ENCODE peak calls at places on chromosomes 12 and 14, in nine cellular contexts. K is esophagus squamous epithelium, M is ovary, A is iPS DF 6.9, X is mesenchymal stem cell, W is right cardiac atrium, H is mesendoderm, C is GM23248, U is psoas muscle. O is an unnamed sample. For H3K4me1, the result is how much of the 10 kb centered on the place peaks cover.

GRCh38 chr12:59736786-59737185 is 141.0 kb downstream of the SLC16A7 start:
- DNase-seq in K (no peak), M (no peak), A (no peak), X (peak), W (no peak), H (peak), C (peak), U (no peak), O (peak)

GRCh38 chr14:91373591-91374245 is 43.9 kb downstream of the CCDC88C start:
- DNase-seq in K (no peak), M (no peak), A (no peak), X (no peak), W (no peak), H (no peak), C (no peak), U (no peak), O (peak)

GRCh38 chr12:49044660-49045059 is 15.9 kb downstream of the KMT2D start:
- DNase-seq in K (no peak), M (no peak), A (no peak), X (no peak), W (no peak), H (no peak), C (no peak), U (no peak), O (no peak)

GRCh38 chr12:9163392-9163791 is 44.8 kb downstream of the PZP start:
- DNase-seq in K (no peak), M (no peak), A (no peak), X (no peak), W (no peak), H (no peak), C (no peak), U (no peak), O (peak)

GRCh38 chr14:61433169-61433568 is 111.8 kb downstream of the PRKCH start:
- DNase-seq in K (no peak), M (no peak), A (no peak), X (no peak), W (no peak), H (no peak), C (no peak), U (no peak), O (no peak)

GRCh38 chr12:92257261-92257660 is 111.6 kb upstream of the BTG1 start:
- DNase-seq in K (no peak), M (no peak), A (no peak), X (no peak), W (no peak), H (no peak), C (no peak), U (no peak), O (no peak)

GRCh38 chr14:93042968-93043940 is 72.5 kb downstream of the ITPK1 start:
- DNase-seq in K (no peak), M (no peak), A (no peak), X (no peak), W (peak), H (peak), C (peak), U (no peak), O (peak)

GRCh38 chr12:124938606-124939427 is 24.4 kb upstream of the UBC start:
- DNase-seq in K (no peak), M (peak), A (no peak), X (peak), W (peak), H (peak), C (peak), U (peak), O (peak)

GRCh38 chr12:40942326-40942725 is 245.8 kb upstream of the PDZRN4 start:
- DNase-seq in K (no peak), M (no peak), A (no peak), X (peak), W (no peak), H (peak), C (peak), U (no peak), O (no peak)

GRCh38 chr14:33406766-33407165 is 468.1 kb downstream of the NPAS3 start:
- DNase-seq in K (no peak), M (no peak), A (no peak), X (no peak), W (no peak), H (no peak), C (no peak), U (no peak), O (peak)

GRCh38 chr12:93419388-93420034 is 22.2 kb downstream of the UBE2N start:
- DNase-seq in K (no peak), M (no peak), A (no peak), X (peak), W (no peak), H (peak), C (peak), U (no peak), O (peak)

GRCh38 chr14:82419933-82420332 is 886.3 kb upstream of the SEL1L start:
- DNase-seq in K (no peak), M (no peak), A (no peak), X (no peak), W (no peak), H (peak), C (no peak), U (no peak), O (no peak)

GRCh38 chr14:35261774-35262173 is 30.4 kb upstream of the PSMA6 start:
- DNase-seq in K (no peak), M (no peak), A (no peak), X (peak), W (no peak), H (peak), C (peak), U (no peak), O (no peak)

GRCh38 chr14:33686856-33687255 is 264.0 kb downstream of the EGLN3 start:
- DNase-seq in K (no peak), M (no peak), A (no peak), X (no peak), W (no peak), H (no peak), C (no peak), U (no peak), O (no peak)

GRCh38 chr12:2894961-2895360 is 4.3 kb downstream of the TULP3 start:
- DNase-seq in K (no peak), M (no peak), A (no peak), X (no peak), W (no peak), H (no peak), C (peak), U (no peak), O (no peak)

GRCh38 chr12:2895511-2895910 is 4.8 kb downstream of the TULP3 start:
- DNase-seq in K (no peak), M (no peak), A (no peak), X (peak), W (no peak), H (no peak), C (peak), U (no peak), O (no peak)

GRCh38 chr12:2900642-2901041 is 10.0 kb downstream of the TULP3 start:
- DNase-seq in K (no peak), M (no peak), A (no peak), X (no peak), W (no peak), H (no peak), C (no peak), U (no peak), O (no peak)

GRCh38 chr12:2893007-2893406 is 2.3 kb downstream of the TULP3 start:
- DNase-seq in K (no peak), M (peak), A (no peak), X (peak), W (peak), H (peak), C (peak), U (no peak), O (peak)

GRCh38 chr12:2897418-2897817 is 6.7 kb downstream of the TULP3 start:
- DNase-seq in K (no peak), M (no peak), A (no peak), X (no peak), W (no peak), H (no peak), C (no peak), U (no peak), O (no peak)
- H3K27ac ChIP-seq in K (no peak), M (no peak), A (no peak), X (no peak), W (no peak), H (no peak), C (no peak), U (no peak), O (no peak)

GRCh38 chr14:102688290-102688689 is 89.0 kb upstream of the TRAF3 start:
- DNase-seq in K (no peak), M (no peak), A (no peak), X (peak), W (no peak), H (no peak), C (no peak), U (no peak), O (no peak)
- H3K4me1 ChIP-seq in K (under half), M (under half), A (under half), X (under half), W (under half), H (under half), C (under half), U (under half), O (half or more)

DNA sequence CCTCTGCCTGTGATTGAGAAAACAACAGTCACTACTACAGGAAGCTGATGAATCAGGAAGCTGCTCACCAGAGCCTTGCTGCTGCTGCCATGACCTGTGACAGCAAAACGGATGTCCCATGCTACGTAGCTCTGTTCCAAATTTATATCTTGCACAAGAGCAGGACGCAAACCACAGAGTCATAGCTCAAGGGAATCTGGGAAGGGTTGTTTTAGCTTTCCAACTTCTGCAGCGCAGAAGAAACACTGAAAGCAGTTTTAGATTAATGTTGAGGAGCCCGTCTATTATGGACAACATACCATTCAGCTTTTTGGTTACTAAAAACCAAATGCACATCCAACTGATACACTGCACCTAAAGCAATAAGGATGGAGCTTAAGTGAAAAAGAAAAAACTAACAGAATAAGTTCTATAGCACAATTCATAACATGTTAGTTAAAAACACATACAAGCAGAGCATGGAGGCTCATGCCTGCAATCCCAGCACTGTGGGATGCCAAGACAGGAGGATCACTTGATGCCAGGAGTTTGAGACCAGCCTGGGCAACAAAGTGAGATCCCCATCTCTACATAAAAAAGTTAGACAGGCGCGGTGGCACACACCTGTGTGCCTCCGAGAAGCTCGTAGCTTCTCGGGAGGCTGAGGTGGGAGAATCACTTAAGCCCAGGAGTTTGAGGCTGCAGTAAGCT is 1.7 kb upstream of the ANKRD33 start:
- DNase-seq in K (no peak), M (peak), A (no peak), X (peak), W (peak), H (peak), C (peak), U (peak), O (peak)
- H3K27ac ChIP-seq in K (peak), M (no peak), A (no peak), X (peak), W (peak), H (no peak), C (peak), U (peak), O (no peak)

GRCh38 chr12:106010746-106011145 is 128.0 kb downstream of the NUAK1 start:
- DNase-seq in K (no peak), M (no peak), A (no peak), X (no peak), W (no peak), H (no peak), C (peak), U (no peak), O (no peak)

GRCh38 chr12:106018286-106018685 is 120.5 kb downstream of the NUAK1 start:
- DNase-seq in K (no peak), M (no peak), A (no peak), X (no peak), W (no peak), H (peak), C (no peak), U (no peak), O (peak)

GRCh38 chr12:106019130-106019529 is 119.6 kb downstream of the NUAK1 start:
- DNase-seq in K (no peak), M (no peak), A (no peak), X (no peak), W (no peak), H (no peak), C (peak), U (no peak), O (no peak)

GRCh38 chr12:106015646-106016045 is 123.1 kb downstream of the NUAK1 start:
- DNase-seq in K (no peak), M (no peak), A (no peak), X (no peak), W (no peak), H (no peak), C (no peak), U (no peak), O (no peak)

DNA sequence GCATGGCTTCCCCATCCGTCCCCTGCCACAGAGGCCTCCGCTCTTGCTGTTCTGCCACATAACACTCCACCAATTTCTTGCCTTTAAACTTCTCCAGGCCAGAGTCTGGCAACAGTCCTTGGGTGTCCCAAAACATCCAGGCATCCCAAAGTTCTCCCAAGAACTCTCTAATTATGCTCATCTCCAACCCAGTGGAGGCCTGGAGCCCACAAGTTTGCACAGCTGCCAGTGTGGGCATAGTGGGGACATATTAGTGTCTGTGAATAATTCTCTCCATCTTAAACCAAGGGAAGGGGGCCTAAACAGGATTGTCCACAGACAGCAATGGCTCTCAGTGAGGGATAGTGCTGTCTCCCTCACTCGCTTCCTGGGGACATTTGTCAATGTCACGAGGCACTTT is 124.8 kb downstream of the NUAK1 start:
- DNase-seq in K (no peak), M (no peak), A (no peak), X (no peak), W (no peak), H (no peak), C (no peak), U (no peak), O (no peak)
- H3K4me1 ChIP-seq in K (under half), M (under half), A (under half), X (under half), W (under half), H (under half), C (under half), U (under half), O (under half)

DNA sequence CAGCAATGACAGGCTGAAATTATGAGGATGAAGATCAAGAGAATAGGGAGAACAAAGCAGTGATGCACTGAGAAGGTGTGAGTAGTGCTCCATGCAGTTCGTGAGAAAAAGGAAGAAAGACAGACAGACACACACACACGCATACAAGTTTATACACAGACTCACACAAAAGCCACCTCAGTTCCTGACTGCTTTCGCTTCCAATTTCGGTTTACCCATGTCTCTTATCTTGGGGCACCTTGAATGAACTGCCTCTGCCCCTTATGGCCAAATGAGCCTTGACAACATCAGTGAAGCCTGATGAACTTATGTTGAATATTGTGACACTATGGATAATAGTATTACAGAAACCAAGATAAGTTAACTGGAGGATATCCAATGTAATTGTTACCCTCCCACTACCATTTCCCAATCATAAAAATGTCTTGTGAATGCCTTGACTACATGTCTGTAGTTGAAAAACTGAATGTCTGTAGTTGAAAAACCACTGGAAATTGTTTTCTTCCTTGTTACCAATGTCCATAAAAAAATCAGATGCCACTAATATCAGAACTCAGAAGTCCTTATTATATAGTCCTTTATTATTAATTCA is 380.4 kb upstream of the DDHD1 start:
- DNase-seq in K (no peak), M (no peak), A (no peak), X (no peak), W (no peak), H (no peak), C (no peak), U (no peak), O (no peak)
- H3K27ac ChIP-seq in K (no peak), M (no peak), A (no peak), X (no peak), W (no peak), H (no peak), C (no peak), U (no peak), O (no peak)

O was measured in A673.